ENCODE peak calls at places on chromosomes 7 and 10, in four cellular contexts. T is colonic mucosa, P is right cardiac atrium, K is A673. X is an unnamed sample.
A peak's percentile ranks its signal among the peaks of the same experiment; 100 is the strongest.

GRCh38 chr10:120553911-120554310 is 96.9 kb downstream of the PLPP4 start:
- DNase-seq in T (no peak), P (no peak), K (no peak), X (no peak)

GRCh38 chr7:155450828-155451521 is 7.0 kb upstream of the EN2 start:
- DNase-seq in T (no peak), P (no peak), K (no peak), X (no peak)

GRCh38 chr7:110962826-110963225 is 128.1 kb upstream of the LRRN3 start:
- DNase-seq in T (no peak), P (no peak), K (no peak), X (no peak)

GRCh38 chr10:113978802-113979201 is 64.9 kb upstream of the ADRB1 start:
- DNase-seq in T (no peak), P (peak; percentile 55), K (no peak), X (no peak)

GRCh38 chr10:133442191-133442966 is 11.4 kb upstream of the SCART1 start:
- DNase-seq in T (peak; percentile 15), P (no peak), K (no peak), X (no peak)

GRCh38 chr7:43431020-43431595 is 151.8 kb upstream of the STK17A start:
- DNase-seq in T (no peak), P (no peak), K (no peak), X (no peak)

GRCh38 chr10:1050145-1050544 is 1.2 kb upstream of the IDI1 start:
- DNase-seq in T (peak; percentile 50), P (no peak), K (no peak), X (no peak)

GRCh38 chr7:126805351-126805750 is 447.4 kb downstream of the GRM8 start:
- DNase-seq in T (no peak), P (no peak), K (no peak), X (no peak)

GRCh38 chr10:69572159-69573055 is 815 bp downstream of the NEUROG3 start:
- DNase-seq in T (no peak), P (peak; percentile 42), K (no peak), X (no peak)

GRCh38 chr7:38429057-38429456 is 155.6 kb upstream of the TARP start:
- DNase-seq in T (no peak), P (peak; percentile 21), K (no peak), X (no peak)

GRCh38 chr10:74208081-74208480 is 57.1 kb downstream of the ADK start:
- DNase-seq in T (peak; percentile 63), P (no peak), K (no peak), X (peak; percentile 59)

GRCh38 chr10:100364735-100365391 is 17.8 kb downstream of the SCD start:
- DNase-seq in T (peak; percentile 95), P (peak; percentile 91), K (peak; percentile 77), X (peak; percentile 92)

GRCh38 chr7:18680576-18680975 is 185.0 kb downstream of the HDAC9 start:
- DNase-seq in T (no peak), P (no peak), K (peak; percentile 42), X (no peak)

GRCh38 chr7:68925241-68925640 is 673.0 kb upstream of the AUTS2 start:
- DNase-seq in T (no peak), P (no peak), K (no peak), X (no peak)

GRCh38 chr7:66239467-66239856 is 34.3 kb downstream of the TPST1 start:
- DNase-seq in T (no peak), P (no peak), K (no peak), X (no peak)

GRCh38 chr7:44348300-44348699 is 22.9 kb upstream of the CAMK2B start:
- DNase-seq in T (no peak), P (no peak), K (peak; percentile 49), X (no peak)

GRCh38 chr10:27413831-27414348 is 90.2 kb upstream of the RAB18 start:
- DNase-seq in T (no peak), P (peak; percentile 28), K (no peak), X (peak; percentile 19)

GRCh38 chr10:115956225-115957009 is 316.6 kb downstream of the GFRA1 start:
- DNase-seq in T (no peak), P (no peak), K (no peak), X (no peak)

GRCh38 chr10:4147214-4147613 is 362.2 kb upstream of the KLF6 start:
- DNase-seq in T (no peak), P (no peak), K (no peak), X (no peak)

GRCh38 chr7:138579671-138580070 is 119.6 kb downstream of the TRIM24 start:
- DNase-seq in T (no peak), P (no peak), K (no peak), X (no peak)

GRCh38 chr10:100760726-100761125 is 15.3 kb downstream of the PAX2 start:
- DNase-seq in T (no peak), P (no peak), K (no peak), X (no peak)

GRCh38 chr7:41817386-41817785 is 114.5 kb upstream of the INHBA start:
- DNase-seq in T (no peak), P (no peak), K (no peak), X (no peak)

GRCh38 chr10:79440281-79440680 is 5.1 kb downstream of the ZCCHC24 start:
- DNase-seq in T (no peak), P (peak; percentile 37), K (no peak), X (no peak)

GRCh38 chr10:79444243-79445119 is 943 bp downstream of the ZCCHC24 start:
- DNase-seq in T (peak; percentile 55), P (peak; percentile 96), K (peak; percentile 66), X (peak; percentile 72)

GRCh38 chr10:79441433-79441832 is 4.0 kb downstream of the ZCCHC24 start:
- DNase-seq in T (no peak), P (no peak), K (no peak), X (no peak)

GRCh38 chr10:79443338-79444242 is 1.8 kb downstream of the ZCCHC24 start:
- DNase-seq in T (no peak), P (peak; percentile 43), K (no peak), X (no peak)

GRCh38 chr10:79442171-79443040 is 3.0 kb downstream of the ZCCHC24 start:
- DNase-seq in T (no peak), P (peak; percentile 52), K (no peak), X (no peak)
- H3K27ac ChIP-seq in T (no peak overlapping the region), P (peak overlapping the region; percentile 2), K (no peak overlapping the region), X (no peak overlapping the region)

GRCh38 chr7:576524-577277 is 57.1 kb upstream of the PDGFA start:
- DNase-seq in T (no peak), P (peak; percentile 26), K (no peak), X (no peak)

GRCh38 chr7:573496-574295 is 54.0 kb upstream of the PDGFA start:
- DNase-seq in T (no peak), P (peak; percentile 52), K (no peak), X (no peak)

GRCh38 chr7:574661-575395 is 55.2 kb upstream of the PDGFA start:
- DNase-seq in T (peak; percentile 38), P (peak; percentile 49), K (no peak), X (no peak)

GRCh38 chr7:577278-577665 is 57.6 kb upstream of the PDGFA start:
- DNase-seq in T (no peak), P (peak; percentile 42), K (no peak), X (no peak)

GRCh38 chr7:575425-576366 is 56.0 kb upstream of the PDGFA start:
- DNase-seq in T (no peak), P (peak; percentile 15), K (no peak), X (no peak)
- H3K4me3 ChIP-seq in T (no peak overlapping the region), P (no peak overlapping the region), K (no peak overlapping the region), X (no peak overlapping the region)

GRCh38 chr10:122765412-122765811 is 65.8 kb upstream of the C10orf120 start:
- DNase-seq in T (no peak), P (no peak), K (no peak), X (no peak)

DNA sequence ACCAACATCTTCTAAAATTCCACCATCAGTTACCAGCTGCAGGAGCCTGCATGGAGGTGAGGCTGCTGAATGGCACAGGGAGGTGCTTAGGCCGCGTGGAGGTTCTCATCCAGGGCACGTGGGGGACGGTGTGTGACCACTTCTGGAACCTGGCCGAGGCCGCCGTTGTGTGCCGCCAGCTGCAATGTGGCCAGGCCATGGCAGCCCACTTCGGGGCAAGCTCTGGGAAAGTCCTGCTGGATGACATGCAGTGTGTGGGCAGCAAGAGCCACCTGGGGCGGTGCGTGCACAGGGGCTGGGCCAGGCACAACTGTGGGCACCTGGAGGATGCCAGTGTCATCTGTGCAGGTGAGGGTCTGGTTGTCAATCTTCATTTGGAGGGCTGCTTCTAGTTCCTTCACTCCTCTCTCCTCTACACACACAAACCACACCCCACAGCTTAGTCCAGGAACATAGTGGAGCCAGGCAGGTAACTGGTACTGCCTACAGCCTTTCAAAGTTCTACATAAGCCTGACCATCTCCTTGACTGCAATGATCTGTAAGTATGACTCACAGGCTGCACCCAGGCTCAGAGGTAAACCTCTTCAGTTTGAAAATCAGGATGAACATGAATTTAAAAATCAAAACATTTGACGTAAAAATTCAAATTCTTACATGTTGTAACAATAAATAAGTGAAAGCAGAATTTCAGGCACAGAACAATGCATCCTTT is 68.5 kb upstream of the C10orf120 start:
- DNase-seq in T (no peak), P (no peak), K (no peak), X (no peak)
- H3K27ac ChIP-seq in T (no peak overlapping the region), P (no peak overlapping the region), K (no peak overlapping the region), X (no peak overlapping the region)

GRCh38 chr7:36602975-36603887 is 121.1 kb downstream of the AOAH start:
- DNase-seq in T (no peak), P (no peak), K (no peak), X (no peak)
- H3K4me3 ChIP-seq in T (no peak overlapping the region), P (no peak overlapping the region), K (no peak overlapping the region), X (no peak overlapping the region)

DNA sequence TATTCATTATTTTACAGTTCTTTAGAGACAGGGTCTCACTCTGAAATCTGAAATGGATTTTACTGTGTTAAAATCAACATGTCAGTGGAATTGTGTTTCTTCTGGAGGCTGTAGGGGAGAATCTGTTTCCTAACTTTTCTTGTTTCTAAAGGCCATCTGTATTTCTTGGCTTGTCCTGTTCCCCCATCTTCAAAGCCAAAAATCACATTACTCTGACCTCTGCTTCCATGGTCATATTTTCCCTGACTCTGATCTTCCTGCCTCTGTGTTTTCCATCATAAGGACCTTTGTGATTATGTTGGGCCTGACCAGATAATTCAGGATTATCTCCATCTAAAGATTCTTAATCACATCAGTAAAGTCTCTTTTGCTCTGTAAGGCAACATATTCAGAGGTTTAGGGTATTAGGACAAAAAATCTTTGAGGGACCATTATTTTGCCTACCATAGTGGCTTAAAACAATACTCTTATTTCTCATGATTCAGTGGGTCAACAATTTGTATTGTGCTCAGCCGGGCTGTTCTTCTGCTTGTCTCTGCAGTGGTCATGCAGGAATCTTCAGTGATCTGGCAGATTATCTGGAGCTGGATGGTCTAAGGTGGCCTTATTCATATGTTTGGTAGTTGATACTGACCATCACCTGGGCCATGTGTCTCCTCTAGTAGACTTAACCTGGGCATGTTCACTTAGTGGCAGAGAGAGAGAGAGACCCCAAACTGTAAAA is 5.7 kb downstream of the ANLN start:
- DNase-seq in T (no peak), P (no peak), K (no peak), X (no peak)
- H3K27ac ChIP-seq in T (no peak overlapping the region), P (no peak overlapping the region), K (no peak overlapping the region), X (no peak overlapping the region)

DNA sequence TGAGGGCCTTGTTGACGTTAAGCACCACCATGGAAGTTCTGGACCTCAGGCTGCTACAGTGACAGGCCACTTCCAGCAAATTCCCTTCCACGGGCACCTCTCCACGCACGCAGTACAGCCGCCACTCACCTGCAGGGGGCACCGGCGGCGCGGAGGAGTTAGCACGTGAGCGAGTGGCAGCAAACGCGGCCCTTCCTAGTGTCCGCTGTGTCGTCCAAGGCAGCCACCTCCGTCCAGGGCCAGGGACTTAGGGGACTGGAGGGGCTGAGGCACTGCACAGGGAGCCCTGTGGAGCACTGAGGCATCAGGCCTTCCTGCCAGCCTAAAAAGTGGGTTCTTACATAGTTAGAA is 164.4 kb downstream of the SVIL start:
- DNase-seq in T (no peak), P (peak; percentile 77), K (peak; percentile 55), X (no peak)
- H3K4me3 ChIP-seq in T (no peak overlapping the region), P (no peak overlapping the region), K (no peak overlapping the region), X (no peak overlapping the region)